ENCODE peak calls at places on chromosomes 1 and 21, in seven cellular contexts. S is HCT116, F is HepG2, M is SK-N-SH, E is K562, K is H1, V is GM12878. X is an unnamed sample.

GRCh38 chr1:205251576-205251975 is 23.8 kb downstream of the TMCC2 start:
- DNase-seq in S (no peak), F (no peak), M (no peak), E (no peak), K (no peak), V (no peak), X (no peak)

GRCh38 chr1:235588916-235589515 is 60.6 kb downstream of the GNG4 start:
- DNase-seq in S (no peak), F (no peak), M (no peak), E (peak), K (no peak), V (no peak), X (no peak)

GRCh38 chr1:54287821-54288220 is 87.9 kb downstream of the MRPL37 start:
- DNase-seq in S (no peak), F (no peak), M (no peak), E (peak), K (no peak), V (no peak), X (no peak)

GRCh38 chr1:198630863-198631262 is 8.0 kb upstream of the PTPRC start:
- DNase-seq in S (no peak), F (no peak), M (no peak), E (no peak), K (no peak), V (no peak), X (no peak)

GRCh38 chr1:47181955-47182680 is 7.7 kb downstream of the PDZK1IP1 start:
- DNase-seq in S (no peak), F (no peak), M (no peak), E (peak), K (no peak), V (no peak), X (no peak)

GRCh38 chr1:106226550-106226949 is 829.9 kb upstream of the PRMT6 start:
- DNase-seq in S (no peak), F (no peak), M (no peak), E (no peak), K (no peak), V (no peak), X (no peak)

GRCh38 chr1:41361495-41362356 is 492 bp downstream of the FOXO6 start:
- DNase-seq in S (no peak), F (no peak), M (peak), E (peak), K (no peak), V (no peak), X (no peak)

GRCh38 chr1:51093566-51093965 is 8.5 kb upstream of the C1orf185 start:
- DNase-seq in S (no peak), F (no peak), M (no peak), E (no peak), K (no peak), V (no peak), X (no peak)

GRCh38 chr1:211479624-211480023 is 12.3 kb downstream of the RD3 start:
- DNase-seq in S (no peak), F (no peak), M (no peak), E (no peak), K (no peak), V (no peak), X (no peak)

GRCh38 chr1:125085720-125086591 is 3901.2 kb downstream of the SRGAP2C start:
- DNase-seq in S (no peak), F (no peak), M (no peak), E (no peak), K (no peak), V (no peak), X (no peak)

GRCh38 chr1:222310830-222311229 is 237.1 kb downstream of the HHIPL2 start:
- DNase-seq in S (no peak), F (no peak), M (no peak), E (no peak), K (no peak), V (no peak), X (no peak)

GRCh38 chr1:199168895-199169294 is 530.1 kb downstream of the PTPRC start:
- DNase-seq in S (no peak), F (no peak), M (no peak), E (no peak), K (no peak), V (no peak), X (no peak)

GRCh38 chr1:39980555-39981313 is 25.8 kb downstream of the MFSD2A start:
- DNase-seq in S (no peak), F (no peak), M (no peak), E (peak), K (no peak), V (no peak), X (peak)

GRCh38 chr1:96927125-96927524 is 205.5 kb downstream of the PTBP2 start:
- DNase-seq in S (no peak), F (no peak), M (no peak), E (no peak), K (no peak), V (no peak), X (no peak)

GRCh38 chr1:116954450-116954849 is 44.7 kb downstream of the PTGFRN start:
- DNase-seq in S (no peak), F (no peak), M (no peak), E (no peak), K (no peak), V (no peak), X (no peak)

GRCh38 chr1:113388621-113389355 is 1.5 kb upstream of the MAGI3 start:
- DNase-seq in S (no peak), F (peak), M (peak), E (peak), K (no peak), V (no peak), X (peak)

GRCh38 chr1:100076744-100077143 is 56.0 kb downstream of the SASS6 start:
- DNase-seq in S (no peak), F (no peak), M (no peak), E (no peak), K (no peak), V (peak), X (no peak)

GRCh38 chr1:56864430-56864829 is 9.8 kb downstream of the C8A start:
- DNase-seq in S (no peak), F (no peak), M (no peak), E (no peak), K (no peak), V (no peak), X (no peak)

GRCh38 chr21:34744801-34745200 is 76.0 kb downstream of the CLIC6 start:
- DNase-seq in S (no peak), F (no peak), M (no peak), E (no peak), K (no peak), V (no peak), X (no peak)

GRCh38 chr1:119646521-119647227 is 1.4 kb downstream of the ZNF697 start:
- DNase-seq in S (no peak), F (no peak), M (no peak), E (peak), K (no peak), V (no peak), X (no peak)

GRCh38 chr1:6270432-6270831 is 9.5 kb upstream of the GPR153 start:
- DNase-seq in S (no peak), F (no peak), M (no peak), E (no peak), K (no peak), V (no peak), X (no peak)

GRCh38 chr1:9326596-9326995 is 33.9 kb downstream of the SPSB1 start:
- DNase-seq in S (no peak), F (no peak), M (no peak), E (no peak), K (no peak), V (no peak), X (no peak)

GRCh38 chr1:234315091-234315541 is 58.1 kb upstream of the COA6 start:
- DNase-seq in S (no peak), F (peak), M (no peak), E (no peak), K (no peak), V (no peak), X (no peak)

GRCh38 chr1:151705739-151706463 is 10.7 kb downstream of the CELF3 start:
- DNase-seq in S (no peak), F (no peak), M (no peak), E (peak), K (no peak), V (no peak), X (peak)

GRCh38 chr1:33327587-33328325 is 6.9 kb upstream of the A3GALT2 start:
- DNase-seq in S (no peak), F (no peak), M (no peak), E (no peak), K (no peak), V (no peak), X (peak)

GRCh38 chr1:186473047-186473446 is 12.1 kb upstream of the PDC start:
- DNase-seq in S (no peak), F (no peak), M (no peak), E (no peak), K (no peak), V (no peak), X (no peak)

GRCh38 chr1:228338521-228339051 is 68.0 kb downstream of the TRIM11 start:
- DNase-seq in S (no peak), F (no peak), M (no peak), E (peak), K (no peak), V (no peak), X (no peak)

GRCh38 chr1:175539986-175540385 is 203.4 kb downstream of the TNR start:
- DNase-seq in S (no peak), F (no peak), M (no peak), E (no peak), K (no peak), V (no peak), X (no peak)

GRCh38 chr1:95903060-95903459 is 669.0 kb downstream of the RWDD3 start:
- DNase-seq in S (no peak), F (no peak), M (no peak), E (no peak), K (no peak), V (no peak), X (no peak)

GRCh38 chr21:36859744-36860501 is 106.5 kb downstream of the HLCS start:
- DNase-seq in S (no peak), F (peak), M (peak), E (peak), K (peak), V (no peak), X (no peak)

GRCh38 chr1:158095737-158096335 is 84.9 kb upstream of the CD1D start:
- DNase-seq in S (no peak), F (no peak), M (peak), E (peak), K (peak), V (no peak), X (peak)

GRCh38 chr21:34076835-34077234 is 3.5 kb downstream of the MRPS6 start:
- DNase-seq in S (no peak), F (no peak), M (no peak), E (no peak), K (no peak), V (no peak), X (no peak)

GRCh38 chr1:7644906-7645750 is 126.0 kb upstream of the VAMP3 start:
- DNase-seq in S (no peak), F (peak), M (peak), E (no peak), K (no peak), V (no peak), X (no peak)

GRCh38 chr21:17976139-17976538 is 157.0 kb upstream of the C21orf91 start:
- DNase-seq in S (no peak), F (no peak), M (no peak), E (no peak), K (no peak), V (no peak), X (no peak)

GRCh38 chr1:5660141-5660935 is 331.9 kb downstream of the NPHP4 start:
- DNase-seq in S (no peak), F (no peak), M (no peak), E (no peak), K (no peak), V (no peak), X (no peak)

GRCh38 chr1:36177589-36178463 is 21.9 kb downstream of the MAP7D1 start:
- DNase-seq in S (no peak), F (no peak), M (no peak), E (no peak), K (no peak), V (no peak), X (no peak)

GRCh38 chr1:1858382-1859086 is 32.4 kb downstream of the GNB1 start:
- DNase-seq in S (no peak), F (peak), M (peak), E (peak), K (no peak), V (no peak), X (peak)

DNA sequence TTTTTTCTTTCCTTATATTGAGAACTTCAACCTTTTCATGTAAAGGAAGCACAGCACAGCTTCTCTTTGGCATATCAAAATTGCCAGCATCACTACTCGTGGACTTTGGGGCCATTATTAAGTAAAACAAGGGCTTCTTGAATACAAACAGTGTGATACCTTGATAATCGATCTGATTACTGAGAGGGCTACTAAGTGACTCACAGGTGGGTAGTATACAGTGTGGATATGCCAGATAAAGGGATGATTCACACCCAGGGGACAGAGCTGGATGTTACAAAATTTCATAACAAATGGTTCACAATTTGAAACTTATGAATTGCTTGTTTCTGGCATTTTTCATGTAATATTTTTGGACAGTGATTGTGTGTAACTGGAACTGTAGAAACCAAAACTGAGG is 15.4 kb downstream of the HDAC1 start:
- DNase-seq in S (no peak), F (no peak), M (no peak), E (peak), K (no peak), V (no peak), X (no peak)
- TF ChIP-seq JUND in S (no peak), F (no peak), M (no peak), E (peak), K (no peak), V (no peak), X (no peak)

GRCh38 chr21:44941567-44941966 is 1.7 kb downstream of the SLX9 start:
- DNase-seq in S (no peak), F (no peak), M (no peak), E (no peak), K (no peak), V (no peak), X (no peak)
- TF ChIP-seq JUND in S (no peak), F (no peak), M (no peak), E (no peak), K (no peak), V (no peak), X (no peak)

GRCh38 chr1:3146458-3146857 is 77.5 kb downstream of the PRDM16 start:
- DNase-seq in S (no peak), F (no peak), M (no peak), E (no peak), K (no peak), V (no peak), X (no peak)

GRCh38 chr1:3148171-3148570 is 79.2 kb downstream of the PRDM16 start:
- DNase-seq in S (no peak), F (no peak), M (no peak), E (no peak), K (no peak), V (no peak), X (no peak)

GRCh38 chr1:3145489-3146325 is 76.7 kb downstream of the PRDM16 start:
- DNase-seq in S (no peak), F (no peak), M (no peak), E (no peak), K (no peak), V (no peak), X (no peak)

GRCh38 chr1:3149277-3149676 is 80.3 kb downstream of the PRDM16 start:
- DNase-seq in S (no peak), F (no peak), M (no peak), E (no peak), K (no peak), V (no peak), X (no peak)

DNA sequence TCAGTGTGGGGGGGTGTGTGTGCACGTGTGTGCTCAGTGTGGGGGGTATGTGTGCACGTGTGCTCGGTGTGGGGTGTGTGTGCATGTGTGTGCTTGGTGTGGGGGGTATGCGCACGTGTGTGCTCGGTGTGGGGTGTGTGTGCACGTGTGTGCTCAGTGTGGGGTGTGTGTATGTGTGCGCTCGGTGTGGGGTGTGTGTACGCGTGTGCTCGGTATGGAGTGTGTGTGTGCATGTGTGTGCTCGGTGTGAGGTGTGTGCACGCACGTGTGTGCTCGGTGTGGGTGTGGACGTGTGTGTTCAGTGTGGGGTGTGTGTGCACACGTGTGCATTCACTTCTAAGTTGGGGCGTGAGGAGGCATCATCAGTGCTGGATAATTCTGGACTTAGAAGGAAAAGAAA is 77.9 kb downstream of the PRDM16 start:
- DNase-seq in S (no peak), F (no peak), M (no peak), E (no peak), K (no peak), V (no peak), X (no peak)
- TF ChIP-seq JUND in S (no peak), F (no peak), M (no peak), E (no peak), K (no peak), V (no peak), X (no peak)

DNA sequence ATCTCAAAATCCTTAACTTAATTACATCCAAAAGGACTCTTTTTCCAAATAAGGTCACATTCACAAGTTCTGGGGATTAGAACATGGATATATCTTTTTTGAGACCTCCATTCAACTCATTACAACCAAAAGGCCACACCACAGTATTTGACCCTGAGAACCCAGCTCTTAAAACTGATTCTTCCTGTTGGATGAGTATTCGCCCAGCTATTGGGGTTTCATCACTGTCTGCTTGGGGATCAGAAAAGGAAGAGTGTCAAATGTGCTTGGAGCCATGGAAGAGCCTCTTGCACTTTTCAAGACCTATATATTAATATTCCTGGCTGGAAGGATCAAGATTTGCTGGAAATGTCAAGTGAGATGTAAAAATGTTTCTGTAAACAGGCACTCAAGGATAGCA is 5.4 kb upstream of the TINAGL1 start:
- DNase-seq in S (no peak), F (no peak), M (no peak), E (no peak), K (no peak), V (no peak), X (no peak)
- TF ChIP-seq JUND in S (no peak), F (no peak), M (no peak), E (no peak), K (no peak), V (no peak), X (no peak)

GRCh38 chr1:83641206-83641658 is 357.7 kb downstream of the TTLL7 start:
- DNase-seq in S (no peak), F (no peak), M (peak), E (no peak), K (no peak), V (no peak), X (peak)
- TF ChIP-seq JUND in S (no peak), F (no peak), M (no peak), E (no peak), K (no peak), V (no peak), X (no peak)

X was measured in T47D.